ENCODE peak calls at places on chromosome 13, in six cellular contexts. K, P, D, A, X and Q are unnamed samples.

GRCh38 chr13:109628251-109628699 is 158.1 kb downstream of the IRS2 start:
- DNase-seq in K (no peak), D (no peak), X (no peak), A (no peak), P (peak; percentile 74), Q (no peak)

GRCh38 chr13:21901772-21902708 is 231.2 kb downstream of the FGF9 start:
- DNase-seq in P (no peak), A (no peak), K (no peak), D (no peak), X (peak; percentile 7), Q (no peak)

GRCh38 chr13:90281709-90282108 is 1065.8 kb upstream of the MIR17HG start:
- DNase-seq in D (no peak), K (no peak), P (no peak), A (no peak), X (no peak), Q (no peak)

GRCh38 chr13:55632402-55632801 is 1508.3 kb upstream of the PRR20A start:
- DNase-seq in X (no peak), D (no peak), P (no peak), A (no peak), K (no peak), Q (no peak)

GRCh38 chr13:97125051-97125809 is 96.9 kb upstream of the MBNL2 start:
- DNase-seq in P (peak; percentile 90), X (peak; percentile 54), A (peak; percentile 67), K (peak; percentile 38), D (no peak), Q (no peak)

GRCh38 chr13:77000475-77000874 is 8.6 kb downstream of the CLN5 start:
- DNase-seq in P (no peak), D (no peak), K (no peak), X (no peak), A (no peak), Q (no peak)

GRCh38 chr13:34808649-34809048 is 133.4 kb upstream of the NBEA start:
- DNase-seq in A (no peak), P (no peak), K (no peak), X (no peak), D (no peak), Q (no peak)

GRCh38 chr13:90336507-90336906 is 1011.0 kb upstream of the MIR17HG start:
- DNase-seq in D (no peak), P (peak; percentile 46), A (no peak), K (no peak), X (peak; percentile 3), Q (no peak)

GRCh38 chr13:52975969-52976368 is 52.6 kb upstream of the OLFM4 start:
- DNase-seq in X (no peak), P (no peak), A (no peak), D (no peak), K (no peak), Q (no peak)

GRCh38 chr13:41122838-41123237 is 9.8 kb downstream of the KBTBD6 start:
- DNase-seq in K (no peak), P (peak; percentile 56), D (no peak), A (no peak), X (no peak), Q (no peak)

GRCh38 chr13:79782541-79783216 is 301.7 kb downstream of the NDFIP2 start:
- DNase-seq in K (peak; percentile 93), D (peak; percentile 85), A (no peak), P (peak; percentile 85), X (peak; percentile 71), Q (peak; percentile 66)

GRCh38 chr13:103471896-103472295 is 405.7 kb upstream of the SLC10A2 start:
- DNase-seq in P (no peak), A (no peak), X (no peak), K (peak; percentile 5), D (no peak), Q (peak; percentile 0)

GRCh38 chr13:77733674-77734073 is 36.2 kb downstream of the SLAIN1 start:
- DNase-seq in A (no peak), P (no peak), D (no peak), K (no peak), X (no peak), Q (no peak)

GRCh38 chr13:113448545-113448884 is 4.8 kb downstream of the ADPRHL1 start:
- DNase-seq in X (peak; percentile 78), K (no peak), A (no peak), D (no peak), P (no peak), Q (no peak)
- H3K27ac ChIP-seq in X (peak overlapping the region; percentile 90), K (no peak overlapping the region), A (no peak overlapping the region), D (no peak overlapping the region), P (no peak overlapping the region), Q (no peak overlapping the region)

DNA sequence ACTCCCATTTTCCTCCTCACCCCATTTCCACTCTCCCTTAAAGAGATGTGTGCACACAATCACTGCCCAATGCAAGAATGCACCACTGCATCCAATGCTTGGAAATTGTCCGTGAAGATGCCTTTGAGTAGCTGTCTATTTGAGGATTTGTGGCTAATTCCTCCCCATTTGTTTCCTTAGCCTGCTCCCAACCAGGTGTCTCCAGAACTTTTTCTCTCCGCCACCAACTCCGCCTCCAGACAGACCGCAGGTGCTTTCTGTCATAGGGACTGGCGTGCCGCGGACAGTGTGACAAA is 485 bp upstream of the TM9SF2 start:
- DNase-seq in K (no peak), D (no peak), X (no peak), A (no peak), P (no peak), Q (no peak)
- H3K4me1 ChIP-seq in K (peaks cover 14% of the 10 kb centered on the region), D (peaks cover 10% of the 10 kb centered on the region), X (peaks cover 55% of the 10 kb centered on the region), A (peaks cover 54% of the 10 kb centered on the region), P (peaks cover 29% of the 10 kb centered on the region), Q (peaks cover 2% of the 10 kb centered on the region)

GRCh38 chr13:101916108-101916757 is 463.8 kb downstream of the ITGBL1 start:
- DNase-seq in K (peak; percentile 84), A (no peak), X (peak; percentile 17), D (peak; percentile 56), P (peak; percentile 6), Q (no peak)
- H3K4me3 ChIP-seq in K (peak overlapping the region; percentile 67), A (peak overlapping the region; percentile 34), X (no peak overlapping the region), D (peak overlapping the region; percentile 32), P (no peak overlapping the region), Q (peak overlapping the region; percentile 85)

GRCh38 chr13:32426981-32427851 is 714 bp downstream of the N4BP2L1 start:
- DNase-seq in D (peak; percentile 29), K (peak; percentile 74), A (peak; percentile 61), P (no peak), X (peak; percentile 77), Q (no peak)
- H3K27ac ChIP-seq in D (no peak overlapping the region), K (no peak overlapping the region), A (peak overlapping the region; percentile 98), P (no peak overlapping the region), X (peak overlapping the region; percentile 91), Q (no peak overlapping the region)

GRCh38 chr13:25111557-25111956 is 15.6 kb downstream of the PABPC3 start:
- DNase-seq in X (no peak), P (peak; percentile 36), A (no peak), D (no peak), K (no peak), Q (no peak)

GRCh38 chr13:25103711-25104110 is 7.8 kb downstream of the PABPC3 start:
- DNase-seq in P (no peak), X (no peak), A (no peak), K (no peak), D (no peak), Q (no peak)

GRCh38 chr13:25112856-25113255 is 16.9 kb downstream of the PABPC3 start:
- DNase-seq in P (no peak), K (no peak), A (no peak), D (no peak), X (no peak), Q (no peak)

GRCh38 chr13:25114220-25114619 is 18.3 kb downstream of the PABPC3 start:
- DNase-seq in A (peak; percentile 46), D (peak; percentile 66), X (peak; percentile 81), K (peak; percentile 83), P (peak; percentile 75), Q (no peak)

DNA sequence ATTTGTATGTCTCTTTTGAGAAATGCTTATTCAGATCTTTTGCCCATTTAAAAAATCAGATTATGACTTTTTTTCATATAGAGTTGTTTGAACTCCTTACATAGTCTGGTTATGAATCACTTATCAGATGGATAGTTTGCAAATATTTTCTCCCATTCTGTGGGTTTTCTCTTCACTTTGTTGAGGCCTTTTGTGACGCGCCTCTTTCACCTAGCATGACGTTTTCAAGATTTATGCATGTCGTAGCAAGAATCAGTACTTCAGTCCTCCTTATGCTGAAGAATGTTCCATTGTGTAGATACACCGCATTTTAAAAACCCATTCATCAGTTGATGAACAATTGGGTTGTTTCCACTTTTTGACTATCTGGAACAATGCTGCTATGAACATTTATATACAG is 13.4 kb downstream of the PABPC3 start:
- DNase-seq in X (no peak), K (no peak), P (peak; percentile 60), A (no peak), D (no peak), Q (no peak)
- H3K4me1 ChIP-seq in X (no peaks in the 10 kb centered on the region), K (no peaks in the 10 kb centered on the region), P (peaks cover 7% of the 10 kb centered on the region), A (no peaks in the 10 kb centered on the region), D (peaks cover under 1% of the 10 kb centered on the region), Q (no peaks in the 10 kb centered on the region)

DNA sequence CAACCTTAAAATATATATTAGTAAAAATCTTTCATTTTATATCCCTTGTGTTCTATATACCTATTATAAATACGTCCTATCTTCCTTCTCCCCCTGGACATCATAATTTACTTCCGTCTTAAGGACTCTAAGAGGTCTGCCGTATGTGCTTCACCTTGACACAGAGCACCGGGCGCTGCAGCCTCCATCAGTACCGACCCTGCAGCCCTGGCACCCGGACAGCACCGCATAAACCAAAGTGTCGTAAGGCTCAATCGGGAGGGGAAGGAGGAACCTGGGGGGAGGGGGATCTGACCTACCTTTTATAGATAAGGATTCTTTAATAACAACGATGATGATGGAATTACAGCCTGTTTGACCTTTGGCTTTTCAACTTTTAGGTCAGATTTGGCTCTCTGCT is 44.0 kb downstream of the EFNB2 start:
- DNase-seq in X (no peak), A (no peak), K (no peak), P (no peak), D (no peak), Q (no peak)
- H3K4me3 ChIP-seq in X (no peak overlapping the region), A (no peak overlapping the region), K (no peak overlapping the region), P (no peak overlapping the region), D (no peak overlapping the region), Q (no peak overlapping the region)

DNA sequence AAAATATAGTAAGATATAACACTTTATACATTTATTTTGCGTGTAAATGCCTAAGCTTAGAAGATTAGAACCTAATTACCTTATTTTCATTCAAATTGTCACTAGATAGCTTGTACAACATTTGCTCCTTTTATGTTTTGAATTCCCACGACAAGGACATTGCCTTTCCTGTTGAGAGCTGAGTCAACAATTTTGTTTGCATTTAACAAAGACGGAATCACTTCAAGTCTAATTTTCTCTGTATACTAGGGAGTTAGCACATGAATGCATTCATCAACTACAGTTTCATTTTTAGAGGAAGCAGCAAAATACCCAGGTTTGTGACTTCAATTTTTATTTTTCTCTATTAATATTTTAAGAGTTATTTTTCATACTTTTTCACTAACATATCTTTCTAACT is 48.7 kb upstream of the PCCA start:
- DNase-seq in X (no peak), A (no peak), K (no peak), P (no peak), D (no peak), Q (no peak)
- H3K27ac ChIP-seq in X (no peak overlapping the region), A (no peak overlapping the region), K (no peak overlapping the region), P (no peak overlapping the region), D (no peak overlapping the region), Q (no peak overlapping the region)

GRCh38 chr13:39490136-39490535 is 112.9 kb downstream of the LHFPL6 start:
- DNase-seq in X (no peak), K (peak; percentile 63), A (no peak), P (no peak), D (peak; percentile 52), Q (peak; percentile 43)
- H3K4me1 ChIP-seq in X (no peaks in the 10 kb centered on the region), K (peaks cover 36% of the 10 kb centered on the region), A (no peaks in the 10 kb centered on the region), P (no peaks in the 10 kb centered on the region), D (peaks cover 40% of the 10 kb centered on the region), Q (peaks cover 3% of the 10 kb centered on the region)